ENCODE peak calls at places on chromosomes 6 and 20, in five cellular contexts. Z is tibial nerve; X is upper lobe of right lung; A is Peyer's patch; V is effector memory CD4-positive, alpha-beta T cell. L is an unnamed sample.

GRCh38 chr6:14596410-14596809 is 478.8 kb downstream of the CD83 start:
- DNase-seq in Z (no peak), X (peak; percentile 69), A (no peak), V (no peak), L (peak; percentile 19)

GRCh38 chr6:33668914-33669313 is 42.6 kb downstream of the UQCC2 start:
- DNase-seq in Z (no peak), X (peak; percentile 83), A (peak; percentile 77), V (no peak), L (no peak)

GRCh38 chr6:34912715-34913464 is 23.8 kb downstream of the ANKS1A start:
- DNase-seq in Z (no peak), X (no peak), A (no peak), V (no peak), L (no peak)

GRCh38 chr6:56329296-56330050 is 82.1 kb upstream of the COL21A1 start:
- DNase-seq in Z (no peak), X (no peak), A (no peak), V (no peak), L (no peak)

GRCh38 chr6:42030585-42031506 is 19.5 kb upstream of the TAF8 start:
- DNase-seq in Z (no peak), X (peak; percentile 73), A (no peak), V (peak; percentile 16), L (no peak)

GRCh38 chr6:121826156-121826810 is 390.8 kb downstream of the GJA1 start:
- DNase-seq in Z (no peak), X (no peak), A (no peak), V (no peak), L (no peak)

GRCh38 chr6:18990313-18990978 is 603.3 kb downstream of the RNF144B start:
- DNase-seq in Z (no peak), X (peak; percentile 86), A (peak; percentile 73), V (no peak), L (peak; percentile 3)

GRCh38 chr6:52416629-52417151 is 3.5 kb upstream of the EFHC1 start:
- DNase-seq in Z (no peak), X (no peak), A (no peak), V (no peak), L (no peak)

GRCh38 chr6:149317656-149318571 is at the start of gene TAB2:
- DNase-seq in Z (peak; percentile 17), X (peak; percentile 77), A (no peak), V (peak; percentile 57), L (peak; percentile 37)

GRCh38 chr6:75402296-75402695 is 91.3 kb downstream of the FILIP1 start:
- DNase-seq in Z (no peak), X (no peak), A (no peak), V (no peak), L (peak; percentile 83)

GRCh38 chr20:50378170-50379000 is 131.8 kb upstream of the PTPN1 start:
- DNase-seq in Z (no peak), X (no peak), A (no peak), V (no peak), L (peak; percentile 63)

GRCh38 chr20:58458342-58459057 is 56.7 kb downstream of the APCDD1L start:
- DNase-seq in Z (no peak), X (no peak), A (no peak), V (no peak), L (no peak)

GRCh38 chr20:49501917-49502316 is 19.4 kb upstream of the KCNB1 start:
- DNase-seq in Z (no peak), X (no peak), A (no peak), V (no peak), L (no peak)

GRCh38 chr20:54025166-54025835 is 45.1 kb downstream of the BCAS1 start:
- DNase-seq in Z (no peak), X (no peak), A (no peak), V (no peak), L (no peak)

GRCh38 chr6:28589234-28589951 is 63.7 kb downstream of the GPX5 start:
- DNase-seq in Z (no peak), X (no peak), A (no peak), V (no peak), L (no peak)

GRCh38 chr6:138310294-138310693 is 67.4 kb upstream of the SMIM28 start:
- DNase-seq in Z (no peak), X (no peak), A (no peak), V (no peak), L (no peak)

GRCh38 chr6:100751590-100751989 is 129.5 kb downstream of the ASCC3 start:
- DNase-seq in Z (no peak), X (no peak), A (no peak), V (no peak), L (no peak)

GRCh38 chr20:60254901-60255411 is 296.7 kb downstream of the CDH26 start:
- DNase-seq in Z (no peak), X (no peak), A (no peak), V (no peak), L (no peak)

GRCh38 chr6:170205534-170206316 is 85.2 kb downstream of the DLL1 start:
- DNase-seq in Z (no peak), X (no peak), A (peak; percentile 19), V (no peak), L (no peak)

GRCh38 chr6:157962601-157963084 is 19.0 kb upstream of the SYNJ2 start:
- DNase-seq in Z (no peak), X (no peak), A (no peak), V (no peak), L (no peak)

GRCh38 chr20:4720977-4721349 is 746 bp upstream of the PRND start:
- DNase-seq in Z (no peak), X (no peak), A (no peak), V (no peak), L (no peak)

GRCh38 chr20:3156811-3157619 is 2.6 kb downstream of the FASTKD5 start:
- DNase-seq in Z (no peak), X (no peak), A (no peak), V (no peak), L (no peak)

GRCh38 chr6:90028995-90029635 is 134.8 kb downstream of the GJA10 start:
- DNase-seq in Z (no peak), X (no peak), A (no peak), V (no peak), L (no peak)

GRCh38 chr6:25652007-25652515 is at the start of gene SCGN:
- DNase-seq in Z (peak; percentile 17), X (peak; percentile 77), A (peak; percentile 64), V (no peak), L (peak; percentile 11)

GRCh38 chr6:32046450-32047083 is 8.4 kb downstream of the CYP21A2 start:
- DNase-seq in Z (peak; percentile 57), X (no peak), A (no peak), V (no peak), L (no peak)

GRCh38 chr6:155541976-155542375 is 86.3 kb upstream of the NOX3 start:
- DNase-seq in Z (no peak), X (no peak), A (no peak), V (no peak), L (no peak)

GRCh38 chr6:3616565-3617176 is 134.8 kb downstream of the PXDC1 start:
- DNase-seq in Z (no peak), X (no peak), A (no peak), V (no peak), L (no peak)

GRCh38 chr6:2264932-2265331 is 19.5 kb upstream of the GMDS start:
- DNase-seq in Z (no peak), X (no peak), A (no peak), V (no peak), L (no peak)

GRCh38 chr20:12036142-12036541 is 118.4 kb downstream of the BTBD3 start:
- DNase-seq in Z (no peak), X (no peak), A (no peak), V (no peak), L (no peak)
- H3K27ac ChIP-seq in Z (no peak overlapping the region), X (no peak overlapping the region), A (no peak overlapping the region), V (no peak overlapping the region), L (no peak overlapping the region)

GRCh38 chr20:32539063-32539816 is 45.9 kb downstream of the NOL4L start:
- DNase-seq in Z (no peak), X (no peak), A (no peak), V (no peak), L (no peak)

GRCh38 chr20:32541917-32542615 is 43.1 kb downstream of the NOL4L start:
- DNase-seq in Z (no peak), X (no peak), A (no peak), V (no peak), L (no peak)

GRCh38 chr20:32537657-32538525 is 47.2 kb downstream of the NOL4L start:
- DNase-seq in Z (no peak), X (no peak), A (no peak), V (no peak), L (no peak)

GRCh38 chr20:32538526-32538918 is 46.6 kb downstream of the NOL4L start:
- DNase-seq in Z (no peak), X (no peak), A (no peak), V (peak; percentile 51), L (no peak)

DNA sequence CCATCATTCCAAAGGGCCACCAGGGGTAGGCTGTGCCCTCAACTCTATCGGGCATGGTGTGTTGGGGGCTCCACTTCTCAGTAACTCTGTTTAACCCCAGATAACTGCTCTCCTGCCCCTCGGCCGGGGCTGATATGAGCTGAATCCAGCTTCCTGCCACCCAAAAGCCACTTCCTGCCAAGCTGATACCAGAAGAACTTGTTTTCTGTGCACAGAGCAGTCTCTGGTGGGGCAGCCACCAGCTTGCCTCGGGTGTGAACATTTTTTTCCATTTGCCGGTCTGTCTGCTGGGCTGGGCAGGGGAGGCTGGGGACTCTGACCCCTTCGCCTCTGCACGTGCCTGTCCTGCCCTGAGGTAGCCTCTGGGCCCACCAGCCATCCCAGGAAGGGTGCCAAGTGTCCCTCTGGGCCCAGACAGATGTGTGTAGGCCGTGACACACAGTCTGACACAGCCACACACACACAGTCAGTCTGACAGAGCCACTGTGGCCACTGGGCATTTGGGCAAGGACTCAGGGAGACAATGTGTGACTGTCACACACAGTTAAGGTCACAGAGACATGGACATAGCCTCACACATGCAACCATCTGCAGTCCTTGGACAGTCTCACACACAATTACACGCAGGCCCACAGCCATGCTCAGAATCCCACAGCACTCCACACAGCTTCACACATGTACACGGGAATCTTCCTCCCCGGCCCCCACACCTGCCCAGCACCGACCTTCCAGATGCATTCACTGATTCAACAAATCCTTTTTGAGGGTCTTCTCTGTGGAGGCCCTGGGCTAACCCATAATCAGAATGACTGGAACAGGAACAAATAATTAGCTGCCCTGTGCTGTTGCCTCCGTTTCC is 45.1 kb downstream of the NOL4L start:
- DNase-seq in Z (no peak), X (no peak), A (no peak), V (peak; percentile 47), L (no peak)
- H3K27ac ChIP-seq in Z (no peak overlapping the region), X (peak overlapping the region; percentile 60), A (peak overlapping the region; percentile 89), V (peak overlapping the region; percentile 95), L (no peak overlapping the region)

DNA sequence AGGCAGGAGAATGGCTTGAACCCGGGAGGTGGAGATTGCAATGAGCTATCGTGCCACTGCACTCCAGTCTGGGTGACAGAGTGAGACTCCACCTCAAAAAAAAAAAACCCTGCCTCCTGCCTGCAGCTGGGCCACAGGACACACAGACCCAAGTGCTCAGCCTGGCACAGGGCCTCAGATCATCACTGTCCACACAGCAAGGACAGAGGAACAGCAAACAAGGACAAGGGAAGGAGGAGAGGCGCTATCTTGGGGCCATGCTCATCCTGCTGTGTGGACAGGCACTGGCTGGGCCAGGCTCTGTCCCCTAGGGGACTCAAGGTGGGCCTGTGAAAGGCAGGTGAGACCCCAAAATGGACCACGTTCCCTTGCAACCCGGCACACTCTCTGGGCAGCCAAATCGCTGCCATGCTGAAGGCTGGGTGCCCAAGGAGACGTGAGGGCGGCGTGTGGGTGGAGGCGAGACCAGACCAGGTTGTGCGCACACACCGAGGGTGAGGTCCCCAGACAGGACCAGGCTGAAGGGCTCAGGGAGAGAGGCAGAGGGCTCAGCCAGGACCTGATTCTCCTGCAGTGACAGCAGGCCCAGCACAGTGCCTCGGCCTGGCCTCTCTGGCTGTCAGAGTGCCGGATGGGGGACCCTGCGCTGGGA is 9.1 kb downstream of the UCKL1 start:
- DNase-seq in Z (no peak), X (no peak), A (no peak), V (no peak), L (no peak)
- H3K27ac ChIP-seq in Z (no peak overlapping the region), X (peak overlapping the region; percentile 89), A (no peak overlapping the region), V (no peak overlapping the region), L (peak overlapping the region; percentile 98)

GRCh38 chr6:54665246-54665645 is 181.3 kb upstream of the FAM83B start:
- DNase-seq in Z (no peak), X (no peak), A (no peak), V (no peak), L (no peak)
- H3K27ac ChIP-seq in Z (no peak overlapping the region), X (no peak overlapping the region), A (no peak overlapping the region), V (no peak overlapping the region), L (no peak overlapping the region)